ENCODE peak calls at places on chromosomes 16 and 17, in seven cellular contexts. Z, F, A, S, N, X and Y are unnamed samples.

GRCh38 chr17:3788200-3788599 is 12.8 kb downstream of the ITGAE start:
- DNase-seq in Z (no peak), F (no peak), A (no peak), S (peak; percentile 36), N (no peak), X (no peak), Y (no peak)

GRCh38 chr16:18943414-18943813 is 17.2 kb upstream of the SMG1 start:
- DNase-seq in Z (no peak), F (no peak), A (no peak), S (no peak), N (no peak), X (no peak), Y (no peak)

GRCh38 chr17:12114686-12115418 is 94.2 kb downstream of the MAP2K4 start:
- DNase-seq in Z (no peak), F (no peak), A (no peak), S (no peak), N (no peak), X (no peak), Y (no peak)

GRCh38 chr17:79838541-79839274 is 532 bp downstream of the CBX4 start:
- DNase-seq in Z (no peak), F (peak; percentile 63), A (peak; percentile 73), S (peak; percentile 72), N (peak; percentile 78), X (peak; percentile 54), Y (peak; percentile 55)

GRCh38 chr17:10067446-10068143 is 130.8 kb downstream of the GAS7 start:
- DNase-seq in Z (no peak), F (no peak), A (no peak), S (no peak), N (no peak), X (no peak), Y (no peak)

GRCh38 chr16:77977336-77977735 is 45.0 kb upstream of the CLEC3A start:
- DNase-seq in Z (no peak), F (no peak), A (no peak), S (no peak), N (no peak), X (no peak), Y (no peak)

GRCh38 chr17:34389343-34389742 is 26.3 kb upstream of the CCL1 start:
- DNase-seq in Z (no peak), F (peak; percentile 19), A (no peak), S (peak; percentile 10), N (no peak), X (no peak), Y (no peak)

GRCh38 chr16:4692460-4693295 is 684 bp upstream of the NUDT16L1 start:
- DNase-seq in Z (no peak), F (no peak), A (no peak), S (no peak), N (peak; percentile 27), X (no peak), Y (no peak)

DNA sequence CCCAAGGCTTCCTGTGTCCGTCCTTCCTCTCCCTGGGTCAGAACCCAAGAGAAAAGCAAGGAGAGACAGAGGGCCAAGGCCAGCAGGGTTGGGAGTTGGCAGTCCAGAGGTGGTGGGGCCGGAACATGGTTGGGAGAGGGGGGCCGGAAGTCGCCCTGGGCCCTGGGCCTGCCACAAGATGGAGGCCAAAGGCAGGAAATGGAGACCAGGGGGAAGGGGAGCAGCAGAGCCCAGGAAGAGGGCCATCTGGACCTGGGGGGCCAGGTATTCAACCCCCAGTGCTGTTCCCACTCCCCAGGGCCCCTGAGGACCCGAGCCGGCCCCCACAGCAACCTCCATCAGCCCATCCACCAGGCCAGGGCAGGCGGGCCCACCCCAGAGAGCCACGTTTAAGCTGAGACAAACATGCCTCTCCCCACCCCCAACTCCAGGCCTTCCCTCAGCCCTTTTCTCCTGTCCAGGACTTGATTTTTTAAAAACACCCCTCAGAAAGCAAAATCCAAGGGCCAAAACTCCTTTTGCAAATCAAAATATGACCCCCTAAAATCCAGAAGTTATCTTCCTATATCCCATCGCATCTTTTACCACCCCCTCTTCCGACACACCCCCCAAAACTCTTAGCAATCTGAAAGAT is 4.4 kb upstream of the BCL6B start:
- DNase-seq in Z (no peak), F (peak; percentile 34), A (no peak), S (no peak), N (peak; percentile 58), X (no peak), Y (no peak)
- H3K4me3 ChIP-seq in Z (peak overlapping the region; percentile 46), F (peak overlapping the region; percentile 45), A (no peak overlapping the region), S (no peak overlapping the region), N (peak overlapping the region; percentile 68), X (peak overlapping the region; percentile 37), Y (peak overlapping the region; percentile 56)

GRCh38 chr17:880871-881269 is 98.7 kb downstream of the NXN start:
- DNase-seq in Z (no peak), F (no peak), A (no peak), S (no peak), N (no peak), X (no peak), Y (no peak)
- H3K4me1 ChIP-seq in Z (peaks cover 60% of the 10 kb centered on the region), F (peaks cover 26% of the 10 kb centered on the region), A (peaks cover 3% of the 10 kb centered on the region), S (peaks cover 5% of the 10 kb centered on the region), N (peaks cover 20% of the 10 kb centered on the region), X (peaks cover 11% of the 10 kb centered on the region), Y (peaks cover 72% of the 10 kb centered on the region)

GRCh38 chr17:59151591-59151990 is 3.4 kb downstream of the SKA2 start:
- DNase-seq in Z (no peak), F (no peak), A (no peak), S (no peak), N (no peak), X (no peak), Y (no peak)

GRCh38 chr17:59154721-59155438 is at the start of gene SKA2:
- DNase-seq in Z (peak; percentile 98), F (peak; percentile 97), A (no peak), S (no peak), N (peak; percentile 99), X (peak; percentile 97), Y (peak; percentile 97)

GRCh38 chr17:59152925-59153324 is 2.1 kb downstream of the SKA2 start:
- DNase-seq in Z (no peak), F (no peak), A (no peak), S (no peak), N (no peak), X (no peak), Y (no peak)

GRCh38 chr17:59154335-59154720 is 658 bp downstream of the SKA2 start:
- DNase-seq in Z (peak; percentile 79), F (peak; percentile 46), A (peak; percentile 23), S (peak; percentile 62), N (peak; percentile 80), X (peak; percentile 39), Y (peak; percentile 37)

DNA sequence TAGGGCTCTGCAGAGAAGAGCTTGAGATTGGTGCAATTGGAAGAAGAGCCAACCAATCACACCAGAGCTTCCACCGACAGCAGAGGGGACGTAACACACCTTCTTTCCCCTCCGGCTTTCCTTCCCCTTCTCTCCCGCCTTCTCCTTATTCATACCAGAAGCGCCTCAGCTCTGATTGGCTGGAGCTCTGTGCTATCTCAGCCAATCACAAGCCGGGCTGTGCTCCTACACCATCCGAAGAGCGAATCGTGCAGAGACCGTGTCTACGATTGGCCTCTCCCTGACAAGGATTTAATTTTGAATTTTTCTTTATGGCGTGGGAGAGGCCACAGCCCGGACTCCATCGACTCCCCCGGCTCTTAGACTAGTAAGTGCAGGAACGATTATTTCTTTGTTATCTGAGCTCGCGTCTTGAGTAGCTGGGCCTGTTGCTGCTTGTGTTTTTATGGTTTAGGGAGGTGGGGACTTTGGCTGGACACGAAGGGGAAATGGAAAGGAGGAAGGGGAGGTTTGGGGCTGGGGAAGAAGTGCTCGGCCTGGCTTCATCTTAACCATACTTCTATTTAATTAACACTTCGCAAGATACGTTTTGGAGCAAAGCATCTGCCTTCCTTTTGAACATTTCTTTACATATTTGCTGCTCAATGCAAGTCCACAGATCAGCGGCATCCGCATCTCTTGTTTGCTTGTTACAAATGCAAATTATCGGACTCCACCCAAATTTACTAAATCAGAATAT is at the start of gene PRR11:
- DNase-seq in Z (peak; percentile 97), F (peak; percentile 95), A (peak; percentile 99), S (peak; percentile 100), N (peak; percentile 100), X (peak; percentile 99), Y (peak; percentile 96)
- H3K4me3 ChIP-seq in Z (peak within 1 kb of the TSS; percentile 83), F (peak within 1 kb of the TSS; percentile 85), A (peak within 1 kb of the TSS; percentile 98), S (peak within 1 kb of the TSS; percentile 88), N (peak within 1 kb of the TSS; percentile 83), X (peak within 1 kb of the TSS; percentile 54), Y (peak within 1 kb of the TSS; percentile 92)

DNA sequence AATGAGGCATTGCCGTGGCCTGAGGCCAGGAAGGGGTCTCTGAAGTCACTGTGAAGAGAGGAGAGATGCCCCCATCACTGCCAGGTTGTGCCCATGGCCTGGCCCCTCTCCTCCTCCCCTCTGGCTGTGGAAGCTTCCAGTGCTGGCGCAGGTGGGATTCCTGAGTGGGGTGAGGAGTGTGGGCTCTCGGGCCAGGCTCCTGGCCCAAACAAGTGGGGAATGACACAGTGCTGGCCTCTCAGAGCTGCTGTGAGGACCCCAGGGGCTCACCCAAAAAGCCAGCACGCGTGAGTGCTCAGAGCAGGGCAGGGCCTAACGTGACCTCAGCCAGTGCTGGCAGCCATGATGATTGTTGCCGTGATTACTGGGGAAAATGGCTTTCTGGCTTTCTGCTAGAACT is 53.5 kb upstream of the MTSS2 start:
- DNase-seq in Z (no peak), F (no peak), A (no peak), S (no peak), N (no peak), X (no peak), Y (no peak)
- H3K4me1 ChIP-seq in Z (peaks cover 60% of the 10 kb centered on the region), F (peaks cover 24% of the 10 kb centered on the region), A (peaks cover 22% of the 10 kb centered on the region), S (peaks cover 26% of the 10 kb centered on the region), N (peaks cover 53% of the 10 kb centered on the region), X (peaks cover 16% of the 10 kb centered on the region), Y (peaks cover 70% of the 10 kb centered on the region)

GRCh38 chr17:48445248-48445620 is 15.2 kb upstream of the SKAP1 start:
- DNase-seq in Z (no peak), F (no peak), A (no peak), S (no peak), N (no peak), X (no peak), Y (no peak)
- H3K4me3 ChIP-seq in Z (no peak overlapping the region), F (no peak overlapping the region), A (no peak overlapping the region), S (no peak overlapping the region), N (no peak overlapping the region), X (no peak overlapping the region), Y (no peak overlapping the region)